ENCODE peak calls at places on chromosomes 4 and X, in ten cellular contexts. A, W, O, H, Y, D, K, R, C and G are unnamed samples.

GRCh38 chr4:122826000-122826595 is 533 bp upstream of the FGF2 start:
- DNase-seq in A (no peak), W (no peak), O (no peak), H (no peak), Y (no peak), D (no peak), K (no peak), R (no peak), C (no peak), G (no peak)

GRCh38 chr4:158013858-158014257 is 159.0 kb downstream of the GASK1B start:
- DNase-seq in A (peak), W (no peak), O (no peak), H (no peak), Y (no peak), D (no peak), K (no peak), R (peak), C (no peak), G (no peak)

GRCh38 chrX:28586291-28586690 is 955 bp upstream of the IL1RAPL1 start:
- DNase-seq in A (no peak), W (no peak), O (no peak), H (no peak), Y (peak), D (no peak), K (no peak), R (no peak), C (peak), G (no peak)

GRCh38 chrX:121310820-121311219 is 263.4 kb downstream of the GLUD2 start:
- DNase-seq in A (no peak), W (no peak), O (no peak), H (no peak), Y (no peak), D (no peak), K (no peak), R (no peak), C (no peak), G (no peak)

GRCh38 chr4:172688536-172688935 is 480.1 kb upstream of the GALNT7 start:
- DNase-seq in A (no peak), W (peak), O (no peak), H (no peak), Y (no peak), D (no peak), K (no peak), R (no peak), C (no peak), G (no peak)

GRCh38 chr4:147822128-147822527 is 90.2 kb downstream of the ARHGAP10 start:
- DNase-seq in A (no peak), W (no peak), O (peak), H (no peak), Y (no peak), D (no peak), K (no peak), R (peak), C (no peak), G (peak)

GRCh38 chr4:14985161-14985560 is 17.1 kb upstream of the CPEB2 start:
- DNase-seq in A (no peak), W (no peak), O (no peak), H (no peak), Y (no peak), D (no peak), K (no peak), R (no peak), C (no peak), G (no peak)

GRCh38 chr4:29717658-29718057 is 1002.5 kb upstream of the PCDH7 start:
- DNase-seq in A (no peak), W (no peak), O (no peak), H (no peak), Y (no peak), D (no peak), K (no peak), R (no peak), C (no peak), G (no peak)

GRCh38 chrX:22664826-22665225 is 334.9 kb upstream of the DDX53 start:
- DNase-seq in A (no peak), W (no peak), O (no peak), H (no peak), Y (no peak), D (no peak), K (no peak), R (no peak), C (no peak), G (no peak)